ENCODE peak calls at places on chromosome 21, in six cellular contexts. One of them, this sample, is unnamed.

GRCh38 chr21:25970254-25970930 is 200.2 kb downstream of the APP start:
- DNase-seq in Panc1: no peak
- DNase-seq in IMR-90: no peak
- DNase-seq in effector memory CD4-positive, alpha-beta T cell: no peak
- DNase-seq in BJ: no peak
- DNase-seq in CD4-positive, alpha-beta memory T cell: no peak
- DNase-seq in this sample: no peak

GRCh38 chr21:31336739-31337040 is 7.4 kb downstream of the TIAM1 start:
- DNase-seq in effector memory CD4-positive, alpha-beta T cell: no peak
- DNase-seq in CD4-positive, alpha-beta memory T cell: no peak
- DNase-seq in IMR-90: no peak
- DNase-seq in BJ: no peak
- DNase-seq in Panc1: no peak
- DNase-seq in this sample: no peak

GRCh38 chr21:28922368-28922767 is 70.3 kb downstream of the LTN1 start:
- DNase-seq in BJ: no peak
- DNase-seq in Panc1: no peak
- DNase-seq in CD4-positive, alpha-beta memory T cell: no peak
- DNase-seq in IMR-90: no peak
- DNase-seq in effector memory CD4-positive, alpha-beta T cell: no peak
- DNase-seq in this sample: no peak

GRCh38 chr21:25396135-25396711 is 211.1 kb downstream of the MRPL39 start:
- DNase-seq in IMR-90: no peak
- DNase-seq in effector memory CD4-positive, alpha-beta T cell: no peak
- DNase-seq in BJ: no peak
- DNase-seq in Panc1: no peak
- DNase-seq in CD4-positive, alpha-beta memory T cell: no peak
- DNase-seq in this sample: no peak

GRCh38 chr21:25908495-25908894 is 173.7 kb downstream of the GABPA start:
- DNase-seq in effector memory CD4-positive, alpha-beta T cell: no peak
- DNase-seq in BJ: peak; percentile 16
- DNase-seq in Panc1: no peak
- DNase-seq in CD4-positive, alpha-beta memory T cell: no peak
- DNase-seq in IMR-90: no peak
- DNase-seq in this sample: no peak

GRCh38 chr21:38308785-38309119 is 52.0 kb downstream of the KCNJ15 start:
- DNase-seq in effector memory CD4-positive, alpha-beta T cell: no peak
- DNase-seq in BJ: no peak
- DNase-seq in Panc1: no peak
- DNase-seq in CD4-positive, alpha-beta memory T cell: no peak
- DNase-seq in IMR-90: no peak
- DNase-seq in this sample: no peak

GRCh38 chr21:38809170-38809878 is 3.6 kb downstream of the ETS2 start:
- DNase-seq in BJ: no peak
- DNase-seq in effector memory CD4-positive, alpha-beta T cell: no peak
- DNase-seq in IMR-90: no peak
- DNase-seq in Panc1: no peak
- DNase-seq in CD4-positive, alpha-beta memory T cell: no peak
- DNase-seq in this sample: no peak

GRCh38 chr21:35349378-35350080 is 300.4 kb upstream of the RUNX1 start:
- DNase-seq in effector memory CD4-positive, alpha-beta T cell: no peak
- DNase-seq in CD4-positive, alpha-beta memory T cell: no peak
- DNase-seq in Panc1: no peak
- DNase-seq in BJ: peak; percentile 13
- DNase-seq in IMR-90: peak; percentile 71
- DNase-seq in this sample: no peak

DNA sequence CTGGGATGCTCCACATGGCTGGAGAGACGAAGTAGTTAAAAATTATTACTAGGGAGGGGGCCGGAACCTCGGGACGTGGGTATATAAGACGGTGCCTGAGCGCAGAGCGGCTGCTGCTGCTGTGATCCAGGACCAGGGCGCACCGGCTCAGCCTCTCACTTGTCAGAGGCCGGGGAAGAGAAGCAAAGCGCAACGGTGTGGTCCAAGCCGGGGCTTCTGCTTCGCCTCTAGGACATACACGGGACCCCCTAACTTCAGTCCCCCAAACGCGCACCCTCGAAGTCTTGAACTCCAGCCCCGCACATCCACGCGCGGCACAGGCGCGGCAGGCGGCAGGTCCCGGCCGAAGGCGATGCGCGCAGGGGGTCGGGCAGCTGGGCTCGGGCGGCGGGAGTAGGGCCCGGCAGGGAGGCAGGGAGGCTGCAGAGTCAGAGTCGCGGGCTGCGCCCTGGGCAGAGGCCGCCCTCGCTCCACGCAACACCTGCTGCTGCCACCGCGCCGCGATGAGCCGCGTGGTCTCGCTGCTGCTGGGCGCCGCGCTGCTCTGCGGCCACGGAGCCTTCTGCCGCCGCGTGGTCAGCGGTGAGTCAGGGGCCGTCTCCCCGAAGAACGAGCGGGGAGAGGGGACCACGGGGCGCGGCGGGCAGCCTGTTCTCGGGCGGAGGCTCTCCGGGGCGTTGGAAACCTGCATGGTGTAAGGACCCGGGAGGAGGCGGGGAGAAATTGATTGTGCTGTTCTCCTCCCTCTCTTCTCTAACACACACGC is at the start of gene CHODL:
- DNase-seq in BJ: no peak
- DNase-seq in IMR-90: no peak
- DNase-seq in Panc1: no peak
- DNase-seq in effector memory CD4-positive, alpha-beta T cell: no peak
- DNase-seq in CD4-positive, alpha-beta memory T cell: no peak
- DNase-seq in this sample: no peak
- H3K27me3 ChIP-seq in BJ: no peaks in the 10 kb centered on the region
- H3K27me3 ChIP-seq in IMR-90: no peaks in the 10 kb centered on the region
- H3K27me3 ChIP-seq in Panc1: no peaks in the 10 kb centered on the region
- H3K27me3 ChIP-seq in effector memory CD4-positive, alpha-beta T cell: no peaks in the 10 kb centered on the region
- H3K27me3 ChIP-seq in CD4-positive, alpha-beta memory T cell: no peaks in the 10 kb centered on the region
- H3K27me3 ChIP-seq in this sample: peaks cover 22% of the 10 kb centered on the region

GRCh38 chr21:42532466-42533181 is 19.0 kb downstream of the SLC37A1 start:
- DNase-seq in effector memory CD4-positive, alpha-beta T cell: no peak
- DNase-seq in CD4-positive, alpha-beta memory T cell: no peak
- DNase-seq in Panc1: no peak
- DNase-seq in IMR-90: peak; percentile 12
- DNase-seq in BJ: no peak
- DNase-seq in this sample: no peak
- H3K27me3 ChIP-seq in effector memory CD4-positive, alpha-beta T cell: no peaks in the 10 kb centered on the region
- H3K27me3 ChIP-seq in CD4-positive, alpha-beta memory T cell: no peaks in the 10 kb centered on the region
- H3K27me3 ChIP-seq in Panc1: no peaks in the 10 kb centered on the region
- H3K27me3 ChIP-seq in IMR-90: peaks cover 21% of the 10 kb centered on the region
- H3K27me3 ChIP-seq in BJ: no peaks in the 10 kb centered on the region
- H3K27me3 ChIP-seq in this sample: no peaks in the 10 kb centered on the region

GRCh38 chr21:33019885-33020557 is 5.7 kb upstream of the OLIG2 start:
- DNase-seq in BJ: no peak
- DNase-seq in IMR-90: no peak
- DNase-seq in CD4-positive, alpha-beta memory T cell: no peak
- DNase-seq in Panc1: no peak
- DNase-seq in effector memory CD4-positive, alpha-beta T cell: no peak
- DNase-seq in this sample: no peak

GRCh38 chr21:33019516-33019884 is 6.2 kb upstream of the OLIG2 start:
- DNase-seq in BJ: no peak
- DNase-seq in effector memory CD4-positive, alpha-beta T cell: no peak
- DNase-seq in IMR-90: no peak
- DNase-seq in Panc1: no peak
- DNase-seq in CD4-positive, alpha-beta memory T cell: no peak
- DNase-seq in this sample: no peak

GRCh38 chr21:33021150-33021549 is 4.6 kb upstream of the OLIG2 start:
- DNase-seq in IMR-90: no peak
- DNase-seq in CD4-positive, alpha-beta memory T cell: no peak
- DNase-seq in BJ: no peak
- DNase-seq in Panc1: no peak
- DNase-seq in effector memory CD4-positive, alpha-beta T cell: no peak
- DNase-seq in this sample: no peak

GRCh38 chr21:33020558-33021100 is 5.1 kb upstream of the OLIG2 start:
- DNase-seq in IMR-90: no peak
- DNase-seq in Panc1: no peak
- DNase-seq in effector memory CD4-positive, alpha-beta T cell: no peak
- DNase-seq in BJ: no peak
- DNase-seq in CD4-positive, alpha-beta memory T cell: no peak
- DNase-seq in this sample: no peak

GRCh38 chr21:33018707-33019455 is 6.9 kb upstream of the OLIG2 start:
- DNase-seq in IMR-90: no peak
- DNase-seq in BJ: no peak
- DNase-seq in Panc1: no peak
- DNase-seq in CD4-positive, alpha-beta memory T cell: no peak
- DNase-seq in effector memory CD4-positive, alpha-beta T cell: no peak
- DNase-seq in this sample: no peak
- H3K27me3 ChIP-seq in IMR-90: peaks cover 72% of the 10 kb centered on the region
- H3K27me3 ChIP-seq in BJ: peaks cover 52% of the 10 kb centered on the region
- H3K27me3 ChIP-seq in Panc1: no peaks in the 10 kb centered on the region
- H3K27me3 ChIP-seq in CD4-positive, alpha-beta memory T cell: peaks cover 56% of the 10 kb centered on the region
- H3K27me3 ChIP-seq in effector memory CD4-positive, alpha-beta T cell: peaks cover 42% of the 10 kb centered on the region
- H3K27me3 ChIP-seq in this sample: peaks cover 70% of the 10 kb centered on the region

GRCh38 chr21:37164742-37165141 is 91.7 kb downstream of the TTC3 start:
- DNase-seq in effector memory CD4-positive, alpha-beta T cell: no peak
- DNase-seq in CD4-positive, alpha-beta memory T cell: no peak
- DNase-seq in BJ: no peak
- DNase-seq in Panc1: no peak
- DNase-seq in IMR-90: no peak
- DNase-seq in this sample: no peak
- H3K27me3 ChIP-seq in effector memory CD4-positive, alpha-beta T cell: no peaks in the 10 kb centered on the region
- H3K27me3 ChIP-seq in CD4-positive, alpha-beta memory T cell: no peaks in the 10 kb centered on the region
- H3K27me3 ChIP-seq in BJ: no peaks in the 10 kb centered on the region
- H3K27me3 ChIP-seq in Panc1: no peaks in the 10 kb centered on the region
- H3K27me3 ChIP-seq in IMR-90: no peaks in the 10 kb centered on the region
- H3K27me3 ChIP-seq in this sample: no peaks in the 10 kb centered on the region

DNA sequence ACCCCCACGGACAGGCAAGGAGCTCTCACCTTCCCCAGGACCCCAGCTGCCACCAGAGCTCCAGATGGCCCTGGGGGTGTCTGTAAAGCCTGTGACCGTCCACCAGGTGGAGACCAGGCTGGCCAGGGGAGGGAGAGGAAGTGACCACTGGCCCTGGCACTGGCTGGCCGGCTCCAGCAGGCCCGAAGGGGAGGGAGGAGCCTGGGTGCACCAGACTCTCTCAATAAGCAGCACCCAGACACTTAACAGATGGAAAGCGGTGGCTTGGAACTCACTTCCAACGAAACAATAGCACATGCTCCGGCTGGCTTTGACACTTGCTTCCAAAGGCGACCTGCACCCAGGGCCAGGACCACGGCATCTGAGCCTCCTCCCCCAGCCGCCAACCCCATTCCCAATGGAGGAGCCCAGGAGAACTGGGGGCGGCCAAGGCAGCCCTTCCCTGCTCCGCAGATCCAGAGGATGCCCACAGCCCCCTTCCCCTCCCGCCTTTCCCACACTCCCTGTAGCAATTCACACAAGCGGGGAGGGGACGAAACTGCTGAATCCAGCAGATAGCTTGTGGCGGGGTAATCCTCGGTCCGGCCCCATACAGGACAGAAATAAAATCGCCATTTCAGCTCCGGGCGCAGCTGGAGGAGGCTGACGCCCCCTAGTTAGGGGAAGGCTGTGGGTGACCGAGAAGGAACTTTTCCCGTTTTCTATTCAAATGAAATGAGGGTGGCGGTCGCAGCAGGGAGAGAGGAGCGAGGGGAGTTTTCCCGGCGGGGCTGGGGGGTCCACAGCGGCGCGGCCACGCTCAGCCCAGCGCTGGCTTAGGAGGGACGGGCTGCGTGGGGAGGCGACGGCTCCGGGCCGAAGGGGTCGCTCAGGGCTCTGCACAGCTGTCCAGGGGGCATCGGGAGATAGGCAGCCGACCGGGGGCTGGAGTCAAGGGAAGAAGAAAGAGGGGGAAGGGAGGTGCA is 612 bp upstream of the PDE9A start:
- DNase-seq in BJ: no peak
- DNase-seq in CD4-positive, alpha-beta memory T cell: peak; percentile 10
- DNase-seq in effector memory CD4-positive, alpha-beta T cell: no peak
- DNase-seq in IMR-90: peak; percentile 31
- DNase-seq in Panc1: no peak
- DNase-seq in this sample: no peak
- H3K27me3 ChIP-seq in BJ: peaks cover 30% of the 10 kb centered on the region
- H3K27me3 ChIP-seq in CD4-positive, alpha-beta memory T cell: peaks cover 12% of the 10 kb centered on the region
- H3K27me3 ChIP-seq in effector memory CD4-positive, alpha-beta T cell: peaks cover 4% of the 10 kb centered on the region
- H3K27me3 ChIP-seq in IMR-90: peaks cover 28% of the 10 kb centered on the region
- H3K27me3 ChIP-seq in Panc1: no peaks in the 10 kb centered on the region
- H3K27me3 ChIP-seq in this sample: peaks cover 78% of the 10 kb centered on the region

GRCh38 chr21:42653492-42654061 is at the start of gene PDE9A:
- DNase-seq in IMR-90: no peak
- DNase-seq in effector memory CD4-positive, alpha-beta T cell: no peak
- DNase-seq in CD4-positive, alpha-beta memory T cell: peak; percentile 22
- DNase-seq in Panc1: no peak
- DNase-seq in BJ: no peak
- DNase-seq in this sample: no peak

GRCh38 chr21:42654179-42654912 is 925 bp downstream of the PDE9A start:
- DNase-seq in Panc1: no peak
- DNase-seq in IMR-90: no peak
- DNase-seq in effector memory CD4-positive, alpha-beta T cell: no peak
- DNase-seq in CD4-positive, alpha-beta memory T cell: no peak
- DNase-seq in BJ: no peak
- DNase-seq in this sample: no peak

GRCh38 chr21:42655797-42656770 is 2.7 kb downstream of the PDE9A start:
- DNase-seq in BJ: no peak
- DNase-seq in effector memory CD4-positive, alpha-beta T cell: no peak
- DNase-seq in CD4-positive, alpha-beta memory T cell: no peak
- DNase-seq in IMR-90: no peak
- DNase-seq in Panc1: no peak
- DNase-seq in this sample: no peak

GRCh38 chr21:42656872-42657271 is 3.5 kb downstream of the PDE9A start:
- DNase-seq in IMR-90: no peak
- DNase-seq in Panc1: no peak
- DNase-seq in effector memory CD4-positive, alpha-beta T cell: no peak
- DNase-seq in BJ: no peak
- DNase-seq in CD4-positive, alpha-beta memory T cell: no peak
- DNase-seq in this sample: no peak

GRCh38 chr21:42654913-42655796 is 1.7 kb downstream of the PDE9A start:
- DNase-seq in BJ: no peak
- DNase-seq in IMR-90: no peak
- DNase-seq in effector memory CD4-positive, alpha-beta T cell: no peak
- DNase-seq in Panc1: no peak
- DNase-seq in CD4-positive, alpha-beta memory T cell: no peak
- DNase-seq in this sample: no peak
- H3K27me3 ChIP-seq in BJ: peaks cover 30% of the 10 kb centered on the region
- H3K27me3 ChIP-seq in IMR-90: peaks cover 28% of the 10 kb centered on the region
- H3K27me3 ChIP-seq in effector memory CD4-positive, alpha-beta T cell: peaks cover 4% of the 10 kb centered on the region
- H3K27me3 ChIP-seq in Panc1: no peaks in the 10 kb centered on the region
- H3K27me3 ChIP-seq in CD4-positive, alpha-beta memory T cell: peaks cover 12% of the 10 kb centered on the region
- H3K27me3 ChIP-seq in this sample: peaks cover 69% of the 10 kb centered on the region